ENCODE peak calls at places on chromosome 12, in four cellular contexts. I is SK-N-SH, G is K562, B is HepG2. J is an unnamed sample.

GRCh38 chr12:120813588-120814153 is 88.0 kb downstream of the ACADS start:
- DNase-seq in I (no peak), G (no peak), B (no peak), J (no peak)

GRCh38 chr12:132597333-132598283 is 12.8 kb downstream of the LRCOL1 start:
- DNase-seq in I (no peak), G (no peak), B (no peak), J (peak; percentile 23)

GRCh38 chr12:106317406-106318082 is 15.0 kb downstream of the TCP11L2 start:
- DNase-seq in I (no peak), G (no peak), B (no peak), J (no peak)

GRCh38 chr12:70456953-70457352 is 90.9 kb downstream of the KCNMB4 start:
- DNase-seq in I (no peak), G (no peak), B (no peak), J (no peak)

GRCh38 chr12:102484017-102484731 is 3.8 kb upstream of the IGF1 start:
- DNase-seq in I (peak; percentile 45), G (peak; percentile 64), B (peak; percentile 26), J (peak; percentile 51)

GRCh38 chr12:110661337-110661972 is 27.5 kb downstream of the HVCN1 start:
- DNase-seq in I (no peak), G (no peak), B (no peak), J (no peak)

GRCh38 chr12:80862606-80863005 is 75.1 kb downstream of the LIN7A start:
- DNase-seq in I (no peak), G (no peak), B (no peak), J (no peak)

GRCh38 chr12:106299193-106299794 is 3.2 kb upstream of the TCP11L2 start:
- DNase-seq in I (no peak), G (no peak), B (no peak), J (no peak)

GRCh38 chr12:2555487-2556082 is 239.2 kb upstream of the FKBP4 start:
- DNase-seq in I (no peak), G (no peak), B (no peak), J (no peak)

GRCh38 chr12:69579029-69579428 is 6.2 kb upstream of the CCT2 start:
- DNase-seq in I (no peak), G (no peak), B (no peak), J (no peak)

GRCh38 chr12:73057428-73057827 is 785.3 kb downstream of the TRHDE start:
- DNase-seq in I (peak; percentile 3), G (no peak), B (no peak), J (peak; percentile 42)

GRCh38 chr12:67697443-67697842 is 48.9 kb downstream of the DYRK2 start:
- DNase-seq in I (no peak), G (no peak), B (no peak), J (no peak)

GRCh38 chr12:57195186-57195585 is 21.4 kb upstream of the NXPH4 start:
- DNase-seq in I (no peak), G (no peak), B (no peak), J (no peak)

GRCh38 chr12:57195655-57196371 is 20.8 kb upstream of the NXPH4 start:
- DNase-seq in I (no peak), G (no peak), B (no peak), J (no peak)

GRCh38 chr12:57192920-57193319 is 23.7 kb upstream of the NXPH4 start:
- DNase-seq in I (no peak), G (no peak), B (no peak), J (no peak)

GRCh38 chr12:57194253-57194652 is 22.3 kb upstream of the NXPH4 start:
- DNase-seq in I (no peak), G (no peak), B (no peak), J (no peak)

GRCh38 chr12:57193706-57194245 is 22.8 kb upstream of the NXPH4 start:
- DNase-seq in I (no peak), G (no peak), B (no peak), J (no peak)
- TF ChIP-seq FOXJ3 in I (no peak), G (no peak), B (no peak), J (no peak)

GRCh38 chr12:46659844-46660243 is 166.0 kb downstream of the SLC38A4 start:
- DNase-seq in I (no peak), G (no peak), B (no peak), J (no peak)

GRCh38 chr12:46660719-46661118 is 165.1 kb downstream of the SLC38A4 start:
- DNase-seq in I (no peak), G (no peak), B (no peak), J (no peak)

GRCh38 chr12:46659032-46659703 is 166.6 kb downstream of the SLC38A4 start:
- DNase-seq in I (no peak), G (no peak), B (no peak), J (no peak)

GRCh38 chr12:46661161-46661845 is 164.5 kb downstream of the SLC38A4 start:
- DNase-seq in I (peak; percentile 39), G (peak; percentile 40), B (peak; percentile 77), J (no peak)

DNA sequence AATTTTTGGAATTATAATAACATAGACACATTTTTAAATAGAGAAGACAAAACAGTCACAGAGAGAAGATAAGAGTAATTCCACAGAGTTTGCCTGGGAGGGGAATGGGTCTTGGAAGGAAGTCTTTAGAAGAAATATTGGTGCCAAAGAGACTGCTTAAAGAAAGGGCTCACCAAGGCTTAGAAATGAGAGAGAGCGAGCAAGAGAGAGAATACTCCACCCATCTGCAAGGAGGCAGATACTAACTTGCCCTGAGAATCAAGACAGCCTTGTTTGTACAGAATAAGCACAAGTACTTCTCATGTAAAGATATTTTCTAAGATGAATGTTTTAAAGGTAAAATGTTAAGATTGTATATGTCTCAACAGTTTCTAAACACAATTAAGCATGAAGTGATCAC is 165.5 kb downstream of the SLC38A4 start:
- DNase-seq in I (no peak), G (no peak), B (no peak), J (no peak)
- TF ChIP-seq FOXJ3 in I (no peak), G (no peak), B (no peak), J (no peak)

GRCh38 chr12:17618831-17619230 is 471.2 kb downstream of the RERGL start:
- DNase-seq in I (no peak), G (no peak), B (no peak), J (no peak)
- TF ChIP-seq FOXJ3 in I (no peak), G (no peak), B (no peak), J (no peak)

DNA sequence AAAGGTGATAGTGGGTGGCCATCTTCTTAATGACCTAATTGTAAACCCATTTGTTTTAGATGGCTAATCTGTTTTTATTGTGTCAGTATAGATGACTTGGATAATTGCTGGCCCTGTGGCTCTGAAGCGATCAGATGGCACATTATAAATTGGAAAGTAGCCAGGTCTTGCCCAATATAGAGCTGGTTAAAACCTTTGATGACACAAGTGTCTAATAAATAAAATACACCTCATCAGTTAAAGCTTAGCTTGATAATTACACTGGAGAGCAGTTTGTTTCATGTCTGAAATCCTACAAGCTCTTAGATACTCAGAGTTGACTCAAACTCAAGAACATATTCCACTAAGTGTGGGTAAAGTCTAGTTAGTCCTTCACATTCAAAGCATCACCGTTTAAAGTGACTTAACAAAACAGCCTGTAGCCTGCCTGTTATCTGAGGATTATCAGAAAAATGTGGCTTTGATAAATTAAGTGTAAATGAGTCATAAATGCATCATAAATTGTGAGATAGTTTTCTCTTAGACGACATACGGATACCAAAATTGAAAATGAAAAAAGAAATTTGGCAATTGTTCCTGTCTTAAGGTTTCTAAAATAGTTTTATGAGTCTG is 280.9 kb downstream of the LRIG3 start:
- DNase-seq in I (no peak), G (no peak), B (no peak), J (no peak)
- TF ChIP-seq FOXJ3 in I (no peak), G (no peak), B (no peak), J (no peak)

GRCh38 chr12:50187084-50187900 is 20.1 kb upstream of the CERS5 start:
- DNase-seq in I (no peak), G (no peak), B (no peak), J (no peak)

GRCh38 chr12:50185975-50186663 is 18.9 kb upstream of the CERS5 start:
- DNase-seq in I (no peak), G (no peak), B (no peak), J (no peak)

GRCh38 chr12:50186667-50187066 is 19.5 kb upstream of the CERS5 start:
- DNase-seq in I (no peak), G (no peak), B (no peak), J (no peak)

GRCh38 chr12:50184261-50184660 is 17.1 kb upstream of the CERS5 start:
- DNase-seq in I (no peak), G (no peak), B (no peak), J (no peak)

GRCh38 chr12:50185496-50185895 is 18.3 kb upstream of the CERS5 start:
- DNase-seq in I (no peak), G (no peak), B (no peak), J (no peak)
- TF ChIP-seq FOXJ3 in I (no peak), G (no peak), B (no peak), J (no peak)

DNA sequence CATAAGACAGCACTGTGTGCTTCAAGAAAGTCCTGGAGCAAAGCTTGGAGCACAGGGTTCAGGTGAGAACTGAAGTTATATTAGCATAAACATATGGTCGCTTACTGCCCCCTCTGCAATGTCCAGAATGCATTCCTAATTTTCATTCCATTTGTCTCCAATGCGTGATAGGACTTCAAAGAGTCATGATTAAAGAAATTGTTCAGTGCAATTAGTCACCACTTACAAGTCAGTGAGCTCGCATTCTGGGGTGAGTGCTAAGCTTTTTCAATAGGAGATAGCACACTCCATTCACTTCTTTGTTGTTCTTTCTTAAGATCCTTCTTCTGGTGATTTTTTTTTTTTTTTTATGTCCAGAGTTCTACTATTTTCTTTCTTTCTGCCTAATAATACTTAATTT is 398.4 kb downstream of the SYT1 start:
- DNase-seq in I (no peak), G (no peak), B (no peak), J (no peak)
- TF ChIP-seq FOXJ3 in I (no peak), G (no peak), B (no peak), J (no peak)

GRCh38 chr12:9792961-9793617 is 32.4 kb upstream of the CD69 start:
- DNase-seq in I (no peak), G (peak; percentile 10), B (no peak), J (no peak)
- TF ChIP-seq FOXJ3 in I (no peak), G (no peak), B (no peak), J (no peak)

GRCh38 chr12:46944104-46944503 is 118.3 kb upstream of the SLC38A4 start:
- DNase-seq in I (no peak), G (no peak), B (no peak), J (no peak)
- TF ChIP-seq FOXJ3 in I (no peak), G (no peak), B (no peak), J (no peak)